ENCODE peak calls at places on chromosomes 16 and 17, in nine cellular contexts. B is stimulated activated CD4-positive, alpha-beta T cell treated with anti-CD3 and anti-CD28 coated beads, Interleukin-1b, Interleukin-23, amount 100 ng/mL, for 24 hours; E is heart left ventricle; F is NCI-H460; O is T-helper 17 cell; V is fibroblast of pulmonary artery; M is adrenal gland; G is Right ventricle myocardium superior; J is sigmoid colon. Q is an unnamed sample.

GRCh38 chr17:39668141-39668924 is at the start of gene PNMT:
- DNase-seq in E (peak), M (peak), J (no peak), B (peak), F (peak), V (peak), G (peak), O (peak), Q (peak)

GRCh38 chr17:72719582-72720493 is 372.6 kb downstream of the SLC39A11 start:
- DNase-seq in M (no peak), B (peak), V (peak), E (no peak), F (no peak), O (no peak), J (no peak), G (no peak), Q (no peak)

GRCh38 chr16:84286568-84287220 is 8.0 kb upstream of the WFDC1 start:
- DNase-seq in M (peak), O (no peak), J (peak), B (no peak), G (peak), F (no peak), V (peak), E (peak), Q (no peak)

GRCh38 chr16:78469787-78470186 is 370.3 kb downstream of the WWOX start:
- DNase-seq in O (no peak), J (no peak), B (no peak), G (no peak), F (no peak), V (no peak), M (no peak), E (no peak), Q (no peak)

GRCh38 chr17:5555254-5555653 is 29.1 kb downstream of the NLRP1 start:
- DNase-seq in V (peak), M (no peak), F (no peak), O (no peak), E (no peak), B (no peak), G (no peak), J (no peak), Q (no peak)

GRCh38 chr17:14298221-14298994 is 2.5 kb upstream of the HS3ST3B1 start:
- DNase-seq in G (no peak), V (no peak), J (no peak), M (no peak), B (no peak), E (no peak), F (no peak), O (no peak), Q (no peak)

GRCh38 chr17:55432358-55433028 is 10.9 kb upstream of the MMD start:
- DNase-seq in G (no peak), M (no peak), B (no peak), O (no peak), F (no peak), E (no peak), V (no peak), J (no peak), Q (no peak)

GRCh38 chr17:76370261-76370993 is 14.0 kb upstream of the SPHK1 start:
- DNase-seq in V (peak), M (peak), F (peak), B (no peak), E (peak), G (peak), O (no peak), J (peak), Q (no peak)

GRCh38 chr16:59201821-59202220 is 467.7 kb upstream of the GOT2 start:
- DNase-seq in B (no peak), G (no peak), J (no peak), M (no peak), E (no peak), F (no peak), V (no peak), O (no peak), Q (no peak)

GRCh38 chr17:64230551-64231408 is 32.3 kb downstream of the TEX2 start:
- DNase-seq in O (no peak), M (peak), E (no peak), J (no peak), V (peak), G (no peak), F (no peak), B (no peak), Q (no peak)

GRCh38 chr17:76867578-76868175 is 527 bp upstream of the MGAT5B start:
- DNase-seq in B (no peak), E (no peak), O (no peak), M (peak), J (no peak), G (no peak), V (peak), F (no peak), Q (no peak)

GRCh38 chr16:18975109-18975508 is 8.6 kb upstream of the TMC7 start:
- DNase-seq in V (no peak), F (no peak), B (no peak), M (no peak), G (no peak), E (no peak), J (no peak), O (no peak), Q (peak)

GRCh38 chr17:11996722-11997146 is 541 bp downstream of the ZNF18 start:
- DNase-seq in M (peak), V (peak), G (no peak), O (no peak), F (peak), J (no peak), B (no peak), E (no peak), Q (peak)

GRCh38 chr17:3974138-3974687 is 10.0 kb upstream of the ATP2A3 start:
- DNase-seq in V (no peak), M (no peak), J (no peak), B (no peak), O (no peak), F (no peak), E (no peak), G (no peak), Q (no peak)

GRCh38 chr17:71302721-71303549 is 817.9 kb upstream of the SOX9 start:
- DNase-seq in O (no peak), J (no peak), M (no peak), E (no peak), V (no peak), F (no peak), B (no peak), G (no peak), Q (no peak)

GRCh38 chr16:88815227-88815626 is 3.5 kb upstream of the APRT start:
- DNase-seq in B (no peak), G (no peak), E (no peak), M (no peak), J (no peak), V (no peak), O (no peak), F (no peak), Q (no peak)

GRCh38 chr17:78650093-78650715 is 73.0 kb upstream of the DNAH17 start:
- DNase-seq in V (no peak), F (no peak), O (no peak), G (no peak), B (no peak), M (no peak), J (peak), E (no peak), Q (no peak)

GRCh38 chr16:54051821-54052220 is 234.8 kb downstream of the IRX3 start:
- DNase-seq in B (no peak), J (no peak), V (no peak), E (no peak), O (no peak), G (no peak), M (no peak), F (no peak), Q (no peak)